ENCODE peak calls at places on chromosome 14, in five cellular contexts. One of them, this sample, is unnamed.

GRCh38 chr14:56129941-56130340 is 11.7 kb downstream of the PELI2 start:
- DNase-seq in prostate gland: no peak
- DNase-seq in breast epithelium: no peak
- DNase-seq in K562: no peak
- DNase-seq in uterus: no peak
- DNase-seq in this sample: peak

GRCh38 chr14:24713404-24713803 is 79.4 kb upstream of the GZMB start:
- DNase-seq in prostate gland: no peak
- DNase-seq in breast epithelium: no peak
- DNase-seq in K562: no peak
- DNase-seq in uterus: no peak
- DNase-seq in this sample: no peak

GRCh38 chr14:96090441-96091148 is 51.4 kb downstream of the C14orf132 start:
- DNase-seq in prostate gland: no peak
- DNase-seq in breast epithelium: no peak
- DNase-seq in K562: no peak
- DNase-seq in uterus: peak
- DNase-seq in this sample: no peak

GRCh38 chr14:54325766-54326165 is 71.0 kb upstream of the CDKN3 start:
- DNase-seq in prostate gland: no peak
- DNase-seq in breast epithelium: no peak
- DNase-seq in K562: no peak
- DNase-seq in uterus: no peak
- DNase-seq in this sample: no peak

GRCh38 chr14:96117101-96117897 is 78.1 kb downstream of the C14orf132 start:
- DNase-seq in prostate gland: no peak
- DNase-seq in breast epithelium: peak
- DNase-seq in K562: no peak
- DNase-seq in uterus: no peak
- DNase-seq in this sample: no peak

GRCh38 chr14:69666112-69666511 is 54.7 kb downstream of the SUSD6 start:
- DNase-seq in prostate gland: no peak
- DNase-seq in breast epithelium: no peak
- DNase-seq in K562: no peak
- DNase-seq in uterus: no peak
- DNase-seq in this sample: no peak

GRCh38 chr14:50798048-50798421 is 32.9 kb downstream of the NIN start:
- DNase-seq in prostate gland: no peak
- DNase-seq in breast epithelium: no peak
- DNase-seq in K562: no peak
- DNase-seq in uterus: no peak
- DNase-seq in this sample: no peak

GRCh38 chr14:68366656-68367055 is 426.2 kb downstream of the ZFP36L1 start:
- DNase-seq in prostate gland: no peak
- DNase-seq in breast epithelium: no peak
- DNase-seq in K562: no peak
- DNase-seq in uterus: no peak
- DNase-seq in this sample: no peak

GRCh38 chr14:102304611-102305506 is at the start of gene MOK:
- DNase-seq in prostate gland: peak
- DNase-seq in breast epithelium: peak
- DNase-seq in K562: peak
- DNase-seq in uterus: peak
- DNase-seq in this sample: peak

GRCh38 chr14:86464386-86464785 is 934.4 kb downstream of the FLRT2 start:
- DNase-seq in prostate gland: no peak
- DNase-seq in breast epithelium: no peak
- DNase-seq in K562: no peak
- DNase-seq in uterus: no peak
- DNase-seq in this sample: no peak

GRCh38 chr14:87888136-87888999 is 104.6 kb downstream of the GALC start:
- DNase-seq in prostate gland: no peak
- DNase-seq in breast epithelium: no peak
- DNase-seq in K562: peak
- DNase-seq in uterus: no peak
- DNase-seq in this sample: peak

GRCh38 chr14:24171422-24172260 is at the start of gene REC8:
- DNase-seq in prostate gland: peak
- DNase-seq in breast epithelium: no peak
- DNase-seq in K562: no peak
- DNase-seq in uterus: peak
- DNase-seq in this sample: no peak

GRCh38 chr14:89359477-89360222 is 57.4 kb downstream of the FOXN3 start:
- DNase-seq in prostate gland: no peak
- DNase-seq in breast epithelium: no peak
- DNase-seq in K562: no peak
- DNase-seq in uterus: peak
- DNase-seq in this sample: no peak

GRCh38 chr14:32939254-32940065 is 781 bp downstream of the NPAS3 start:
- DNase-seq in prostate gland: peak
- DNase-seq in breast epithelium: peak
- DNase-seq in K562: no peak
- DNase-seq in uterus: peak
- DNase-seq in this sample: no peak

GRCh38 chr14:84864582-84865271 is 665.2 kb upstream of the FLRT2 start:
- DNase-seq in prostate gland: no peak
- DNase-seq in breast epithelium: no peak
- DNase-seq in K562: no peak
- DNase-seq in uterus: no peak
- DNase-seq in this sample: no peak

GRCh38 chr14:95261616-95262510 is 57.8 kb downstream of the CLMN start:
- DNase-seq in prostate gland: peak
- DNase-seq in breast epithelium: peak
- DNase-seq in K562: no peak
- DNase-seq in uterus: no peak
- DNase-seq in this sample: no peak

GRCh38 chr14:69712637-69713088 is 54.3 kb upstream of the SRSF5 start:
- DNase-seq in prostate gland: peak
- DNase-seq in breast epithelium: peak
- DNase-seq in K562: no peak
- DNase-seq in uterus: peak
- DNase-seq in this sample: peak

GRCh38 chr14:92690171-92691011 is 58.0 kb downstream of the LGMN start:
- DNase-seq in prostate gland: peak
- DNase-seq in breast epithelium: no peak
- DNase-seq in K562: no peak
- DNase-seq in uterus: peak
- DNase-seq in this sample: peak

GRCh38 chr14:21206753-21207684 is 51.2 kb upstream of the OR5AU1 start:
- DNase-seq in prostate gland: no peak
- DNase-seq in breast epithelium: no peak
- DNase-seq in K562: no peak
- DNase-seq in uterus: no peak
- DNase-seq in this sample: no peak

GRCh38 chr14:21203470-21204166 is 47.8 kb upstream of the OR5AU1 start:
- DNase-seq in prostate gland: no peak
- DNase-seq in breast epithelium: no peak
- DNase-seq in K562: no peak
- DNase-seq in uterus: no peak
- DNase-seq in this sample: no peak

GRCh38 chr14:21204167-21205025 is 48.5 kb upstream of the OR5AU1 start:
- DNase-seq in prostate gland: no peak
- DNase-seq in breast epithelium: no peak
- DNase-seq in K562: no peak
- DNase-seq in uterus: no peak
- DNase-seq in this sample: no peak

GRCh38 chr14:21205026-21205677 is 49.3 kb upstream of the OR5AU1 start:
- DNase-seq in prostate gland: no peak
- DNase-seq in breast epithelium: no peak
- DNase-seq in K562: no peak
- DNase-seq in uterus: no peak
- DNase-seq in this sample: no peak

GRCh38 chr14:21205678-21206581 is 50.1 kb upstream of the OR5AU1 start:
- DNase-seq in prostate gland: no peak
- DNase-seq in breast epithelium: no peak
- DNase-seq in K562: no peak
- DNase-seq in uterus: no peak
- DNase-seq in this sample: no peak
- TF ChIP-seq POLR2A in prostate gland: no peak
- TF ChIP-seq POLR2A in breast epithelium: no peak
- TF ChIP-seq POLR2A in K562: peak
- TF ChIP-seq POLR2A in uterus: no peak
- TF ChIP-seq POLR2A in this sample: no peak

GRCh38 chr14:77097689-77098469 is at the start of gene CIPC:
- DNase-seq in prostate gland: peak
- DNase-seq in breast epithelium: peak
- DNase-seq in K562: peak
- DNase-seq in uterus: peak
- DNase-seq in this sample: peak
- TF ChIP-seq POLR2A in prostate gland: peak
- TF ChIP-seq POLR2A in breast epithelium: peak
- TF ChIP-seq POLR2A in K562: peak
- TF ChIP-seq POLR2A in uterus: peak
- TF ChIP-seq POLR2A in this sample: peak

DNA sequence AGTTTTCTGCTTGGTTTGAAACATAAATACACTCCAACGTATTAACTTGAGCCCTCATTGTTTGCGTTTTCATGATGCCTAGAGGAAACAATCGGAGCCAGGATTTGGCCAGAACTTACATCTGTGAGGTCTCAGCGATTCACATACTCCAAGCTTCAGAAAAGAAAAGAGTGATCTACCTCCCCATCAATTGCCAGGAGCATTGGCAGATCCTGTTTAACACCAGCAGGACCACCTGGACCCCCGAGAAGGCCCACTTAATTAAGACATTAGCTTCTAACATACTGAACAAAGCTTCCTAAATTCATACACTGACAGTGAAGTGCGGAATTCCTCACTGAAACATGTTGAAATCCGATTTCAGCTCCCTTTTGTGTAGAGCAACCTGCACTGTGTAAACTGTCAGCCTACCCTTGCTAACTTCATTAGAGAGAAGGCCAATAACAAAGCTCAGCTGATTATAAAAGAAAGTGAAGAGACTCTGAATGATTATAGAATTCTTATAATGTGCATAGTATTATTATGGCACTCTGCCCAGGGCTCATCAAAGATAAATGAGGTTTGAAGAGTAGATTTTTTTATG is 274.0 kb downstream of the NOVA1 start:
- DNase-seq in prostate gland: no peak
- DNase-seq in breast epithelium: no peak
- DNase-seq in K562: no peak
- DNase-seq in uterus: no peak
- DNase-seq in this sample: no peak
- TF ChIP-seq POLR2A in prostate gland: no peak
- TF ChIP-seq POLR2A in breast epithelium: no peak
- TF ChIP-seq POLR2A in K562: no peak
- TF ChIP-seq POLR2A in uterus: no peak
- TF ChIP-seq POLR2A in this sample: no peak

GRCh38 chr14:61562321-61563161 is 132.8 kb upstream of the HIF1A start:
- DNase-seq in prostate gland: no peak
- DNase-seq in breast epithelium: no peak
- DNase-seq in K562: peak
- DNase-seq in uterus: no peak
- DNase-seq in this sample: peak
- TF ChIP-seq POLR2A in prostate gland: no peak
- TF ChIP-seq POLR2A in breast epithelium: no peak
- TF ChIP-seq POLR2A in K562: no peak
- TF ChIP-seq POLR2A in uterus: no peak
- TF ChIP-seq POLR2A in this sample: no peak

GRCh38 chr14:74695406-74695805 is 17.5 kb downstream of the AREL1 start:
- DNase-seq in prostate gland: no peak
- DNase-seq in breast epithelium: no peak
- DNase-seq in K562: no peak
- DNase-seq in uterus: no peak
- DNase-seq in this sample: peak
- TF ChIP-seq POLR2A in prostate gland: no peak
- TF ChIP-seq POLR2A in breast epithelium: no peak
- TF ChIP-seq POLR2A in K562: no peak
- TF ChIP-seq POLR2A in uterus: no peak
- TF ChIP-seq POLR2A in this sample: no peak

GRCh38 chr14:104799657-104800599 is 973 bp upstream of the ZBTB42 start:
- DNase-seq in prostate gland: peak
- DNase-seq in breast epithelium: peak
- DNase-seq in K562: peak
- DNase-seq in uterus: peak
- DNase-seq in this sample: peak
- TF ChIP-seq POLR2A in prostate gland: peak
- TF ChIP-seq POLR2A in breast epithelium: no peak
- TF ChIP-seq POLR2A in K562: peak
- TF ChIP-seq POLR2A in uterus: peak
- TF ChIP-seq POLR2A in this sample: no peak

DNA sequence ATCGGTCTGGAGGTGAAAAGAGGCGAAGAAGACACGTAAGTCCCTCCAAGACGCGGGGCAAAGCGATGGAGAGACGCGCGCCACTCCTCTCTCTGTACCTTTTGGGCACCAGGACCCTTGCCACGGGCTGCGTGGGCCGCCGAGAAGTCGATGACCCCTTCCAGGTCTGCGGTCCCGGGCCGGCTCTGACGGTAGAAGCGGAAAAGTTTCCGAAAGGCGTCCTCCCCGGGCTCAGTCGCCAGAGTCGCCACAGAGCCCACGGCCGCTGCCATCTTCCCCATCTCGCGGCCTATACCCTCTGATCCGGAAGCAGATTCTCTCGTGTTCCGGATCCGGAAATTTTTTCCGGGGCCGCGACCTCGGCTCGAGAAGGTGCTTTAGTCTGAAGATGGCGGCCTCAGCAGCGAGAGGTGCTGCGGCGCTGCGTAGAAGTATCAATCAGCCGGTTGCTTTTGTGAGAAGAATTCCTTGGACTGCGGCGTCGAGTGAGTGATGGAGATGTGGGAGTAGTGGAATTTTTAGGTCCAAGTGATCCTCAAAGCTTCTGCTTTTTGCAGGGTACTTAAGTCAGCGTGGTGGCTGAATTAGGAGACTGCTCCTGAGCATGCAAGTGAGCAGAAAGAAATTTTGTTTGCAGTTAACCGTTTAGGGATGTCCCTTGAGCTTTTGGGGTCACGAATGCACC is at the start of the genes ALKBH1 and SLIRP:
- DNase-seq in prostate gland: peak
- DNase-seq in breast epithelium: peak
- DNase-seq in K562: peak
- DNase-seq in uterus: peak
- DNase-seq in this sample: peak
- TF ChIP-seq POLR2A in prostate gland: peak
- TF ChIP-seq POLR2A in breast epithelium: peak
- TF ChIP-seq POLR2A in K562: peak
- TF ChIP-seq POLR2A in uterus: no peak
- TF ChIP-seq POLR2A in this sample: peak